ENCODE peak calls at places on chromosomes 1 and 21, in five cellular contexts. O, A, I, P and T are unnamed samples.

GRCh38 chr1:206582537-206583460 is 29.5 kb downstream of the EIF2D start:
- DNase-seq in P (no peak), A (no peak), O (no peak), I (no peak), T (no peak)

GRCh38 chr1:84722794-84723193 is 32.5 kb upstream of the SSX2IP start:
- DNase-seq in O (no peak), I (no peak), A (no peak), P (no peak), T (no peak)

GRCh38 chr1:8407652-8408051 is 89.7 kb downstream of the SLC45A1 start:
- DNase-seq in A (no peak), I (no peak), P (no peak), O (no peak), T (no peak)

GRCh38 chr1:167119696-167120095 is 25.8 kb downstream of the STYXL2 start:
- DNase-seq in P (no peak), I (no peak), O (no peak), A (no peak), T (no peak)

GRCh38 chr1:168972225-168972624 is 134.3 kb upstream of the ATP1B1 start:
- DNase-seq in A (no peak), O (no peak), P (no peak), I (no peak), T (no peak)

GRCh38 chr1:58859769-58860455 is 76.1 kb upstream of the JUN start:
- DNase-seq in O (no peak), P (no peak), I (no peak), A (no peak), T (no peak)

GRCh38 chr1:221907531-221907930 is 165.6 kb upstream of the DUSP10 start:
- DNase-seq in I (no peak), P (no peak), O (no peak), A (no peak), T (no peak)

GRCh38 chr1:151680391-151680790 is 36.2 kb downstream of the CELF3 start:
- DNase-seq in O (peak), I (no peak), A (peak), P (no peak), T (no peak)

GRCh38 chr1:199273837-199274379 is 635.1 kb downstream of the PTPRC start:
- DNase-seq in I (no peak), A (peak), P (no peak), O (peak), T (no peak)

GRCh38 chr1:233394860-233395717 is 67.6 kb downstream of the MAP3K21 start:
- DNase-seq in O (peak), A (peak), P (no peak), I (no peak), T (no peak)

GRCh38 chr1:185926562-185926961 is 192.4 kb downstream of the HMCN1 start:
- DNase-seq in I (no peak), A (no peak), P (no peak), O (no peak), T (no peak)

GRCh38 chr1:203692565-203693470 is 66.2 kb downstream of the ATP2B4 start:
- DNase-seq in A (peak), O (peak), I (peak), P (no peak), T (peak)

GRCh38 chr1:180360333-180361075 is 130.4 kb downstream of the LHX4 start:
- DNase-seq in P (no peak), I (no peak), A (peak), O (peak), T (no peak)

GRCh38 chr1:228352677-228353481 is 53.8 kb downstream of the TRIM11 start:
- DNase-seq in O (no peak), P (no peak), A (no peak), I (no peak), T (no peak)

GRCh38 chr1:153774780-153775431 is at the start of gene SLC27A3:
- DNase-seq in I (peak), O (peak), A (no peak), P (no peak), T (peak)

GRCh38 chr21:35128526-35128925 is 79.4 kb upstream of the RUNX1 start:
- DNase-seq in I (no peak), P (no peak), A (no peak), O (no peak), T (no peak)

GRCh38 chr1:196732526-196732925 is 42.1 kb upstream of the CFHR3 start:
- DNase-seq in O (no peak), P (no peak), A (no peak), I (no peak), T (no peak)